ENCODE peak calls at places on chromosomes 11 and 22, in six cellular contexts. F is CD8-positive, alpha-beta T cell; V is brain microvascular endothelial cell; P is mesendoderm; N is fibroblast of lung; J is thoracic aorta. X is an unnamed sample.

GRCh38 chr11:90448280-90448679 is 225.4 kb upstream of the CHORDC1 start:
- DNase-seq in F (no peak), V (no peak), P (no peak), N (no peak), J (no peak), X (no peak)

GRCh38 chr11:9858822-9859221 is 194.9 kb downstream of the SWAP70 start:
- DNase-seq in F (no peak), V (no peak), P (peak), N (peak), J (no peak), X (no peak)

GRCh38 chr11:19980957-19981669 is 179.2 kb downstream of the DBX1 start:
- DNase-seq in F (no peak), V (peak), P (no peak), N (peak), J (no peak), X (peak)

GRCh38 chr22:49215840-49216239 is 611.8 kb downstream of the BRD1 start:
- DNase-seq in F (no peak), V (no peak), P (no peak), N (no peak), J (no peak), X (no peak)

GRCh38 chr22:40006641-40007040 is 11.9 kb downstream of the FAM83F start:
- DNase-seq in F (no peak), V (no peak), P (no peak), N (no peak), J (no peak), X (no peak)

GRCh38 chr11:128579790-128580504 is 7.4 kb downstream of the ETS1 start:
- DNase-seq in F (no peak), V (peak), P (no peak), N (no peak), J (no peak), X (no peak)

GRCh38 chr11:1879941-1880720 is 11.6 kb downstream of the PRR33 start:
- DNase-seq in F (no peak), V (no peak), P (no peak), N (peak), J (no peak), X (no peak)

GRCh38 chr11:46421257-46421880 is 29.8 kb upstream of the CHRM4 start:
- DNase-seq in F (no peak), V (no peak), P (no peak), N (no peak), J (no peak), X (no peak)

GRCh38 chr22:18024956-18025720 is 777 bp upstream of the MICAL3 start:
- DNase-seq in F (no peak), V (no peak), P (no peak), N (no peak), J (no peak), X (no peak)

GRCh38 chr11:2535673-2536439 is 91.0 kb downstream of the KCNQ1 start:
- DNase-seq in F (no peak), V (no peak), P (no peak), N (no peak), J (no peak), X (no peak)

GRCh38 chr11:2769779-2770555 is 70.2 kb upstream of the KCNQ1OT1 start:
- DNase-seq in F (no peak), V (no peak), P (no peak), N (no peak), J (no peak), X (no peak)

GRCh38 chr11:94740083-94740974 is 27.8 kb upstream of the AMOTL1 start:
- DNase-seq in F (no peak), V (no peak), P (peak), N (no peak), J (peak), X (no peak)

GRCh38 chr11:92667446-92668165 is 301.8 kb upstream of the MTNR1B start:
- DNase-seq in F (no peak), V (no peak), P (peak), N (no peak), J (no peak), X (no peak)

GRCh38 chr11:77244277-77245014 is 57.0 kb downstream of the GDPD4 start:
- DNase-seq in F (no peak), V (peak), P (no peak), N (peak), J (no peak), X (no peak)

GRCh38 chr11:77654770-77655434 is 17.3 kb upstream of the CLNS1A start:
- DNase-seq in F (no peak), V (no peak), P (peak), N (peak), J (no peak), X (no peak)

GRCh38 chr11:120858740-120859139 is 165.2 kb upstream of the TBCEL start:
- DNase-seq in F (no peak), V (peak), P (peak), N (peak), J (no peak), X (no peak)

GRCh38 chr11:78023426-78023825 is 350 bp upstream of the KCTD14 start:
- DNase-seq in F (no peak), V (no peak), P (no peak), N (no peak), J (no peak), X (no peak)

GRCh38 chr11:66906077-66906929 is 49.4 kb downstream of the LRFN4 start:
- DNase-seq in F (no peak), V (peak), P (no peak), N (peak), J (no peak), X (no peak)

GRCh38 chr11:116217006-116217405 is 555.8 kb downstream of the BUD13 start:
- DNase-seq in F (peak), V (peak), P (peak), N (peak), J (no peak), X (no peak)

GRCh38 chr22:49692499-49693225 is 135.0 kb downstream of the BRD1 start:
- DNase-seq in F (no peak), V (no peak), P (no peak), N (no peak), J (no peak), X (no peak)

GRCh38 chr11:65429069-65429681 is 6.6 kb downstream of the NEAT1 start:
- DNase-seq in F (no peak), V (peak), P (peak), N (peak), J (no peak), X (no peak)

GRCh38 chr11:65604258-65604657 is 8.7 kb upstream of the KCNK7 start:
- DNase-seq in F (no peak), V (no peak), P (no peak), N (no peak), J (no peak), X (no peak)

GRCh38 chr11:66267379-66268209 is 845 bp upstream of the RAB1B start:
- DNase-seq in F (peak), V (peak), P (peak), N (peak), J (peak), X (peak)

GRCh38 chr11:32121012-32121411 is 30.1 kb downstream of the RCN1 start:
- DNase-seq in F (no peak), V (no peak), P (no peak), N (no peak), J (no peak), X (no peak)

GRCh38 chr22:29664731-29665130 is 55.1 kb upstream of the CABP7 start:
- DNase-seq in F (no peak), V (no peak), P (no peak), N (peak), J (no peak), X (no peak)

GRCh38 chr11:7688238-7688826 is 15.0 kb upstream of the CYB5R2 start:
- DNase-seq in F (no peak), V (no peak), P (peak), N (peak), J (no peak), X (no peak)

GRCh38 chr22:24694971-24695928 is 79.3 kb downstream of the PIWIL3 start:
- DNase-seq in F (no peak), V (no peak), P (no peak), N (no peak), J (no peak), X (no peak)

GRCh38 chr22:46958649-46959048 is 196.2 kb downstream of the TBC1D22A start:
- DNase-seq in F (no peak), V (no peak), P (no peak), N (no peak), J (no peak), X (no peak)

GRCh38 chr11:75276696-75277095 is 36.1 kb downstream of the TPBGL start:
- DNase-seq in F (no peak), V (no peak), P (no peak), N (no peak), J (no peak), X (no peak)

DNA sequence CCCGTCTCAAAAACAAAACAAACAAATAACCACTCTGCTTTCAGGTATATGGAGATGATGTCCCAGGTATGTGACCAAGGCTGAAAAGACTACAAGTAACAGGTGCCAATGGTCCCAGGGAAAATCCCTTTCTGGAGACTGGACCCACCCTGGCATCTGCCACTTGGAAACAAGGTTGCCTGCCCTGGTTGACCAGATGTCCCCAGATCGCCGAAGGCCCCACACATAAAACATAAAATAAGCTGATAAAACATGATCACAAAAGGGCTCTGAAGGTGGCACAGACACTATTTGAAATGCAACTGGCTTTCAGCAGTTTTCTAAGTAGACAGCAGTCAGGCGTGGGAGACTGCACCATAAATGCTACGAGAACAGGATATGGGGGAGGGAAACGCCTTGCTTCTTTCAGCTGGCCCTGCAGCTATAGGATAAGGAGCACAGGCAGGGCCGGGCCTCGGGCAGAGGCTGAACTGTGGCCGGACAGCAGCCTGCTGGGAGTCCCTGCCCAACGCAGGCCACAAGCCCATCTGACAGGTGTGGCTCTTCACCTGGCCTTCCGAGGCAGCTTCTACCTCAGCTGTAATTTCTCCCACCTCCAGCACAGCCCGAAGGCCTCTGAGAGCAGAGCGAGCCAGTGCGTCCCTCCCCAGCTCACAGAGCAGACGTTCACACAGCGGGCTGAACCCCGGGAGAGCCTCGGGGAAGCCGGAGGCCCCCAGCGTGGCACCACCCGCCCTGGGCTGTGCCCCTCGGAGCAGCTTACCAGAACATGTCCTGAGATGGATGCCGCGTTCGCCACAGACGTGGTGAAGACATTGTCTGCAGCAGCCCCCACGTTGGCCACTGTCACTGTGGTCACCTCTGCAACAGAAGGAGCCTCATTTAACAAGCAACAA is 4.0 kb downstream of the DEAF1 start:
- DNase-seq in F (no peak), V (no peak), P (no peak), N (no peak), J (no peak), X (no peak)
- H3K27ac ChIP-seq in F (no peak), V (no peak), P (no peak), N (no peak), J (no peak), X (no peak)

GRCh38 chr22:19520007-19520406 is 4.2 kb downstream of the CLDN5 start:
- DNase-seq in F (no peak), V (no peak), P (no peak), N (no peak), J (no peak), X (no peak)

GRCh38 chr22:19520566-19521305 is 3.5 kb downstream of the CLDN5 start:
- DNase-seq in F (no peak), V (no peak), P (no peak), N (no peak), J (no peak), X (no peak)

GRCh38 chr22:19517919-19518567 is 6.2 kb downstream of the CLDN5 start:
- DNase-seq in F (no peak), V (no peak), P (no peak), N (no peak), J (no peak), X (no peak)

GRCh38 chr22:19518568-19519030 is 5.6 kb downstream of the CLDN5 start:
- DNase-seq in F (no peak), V (no peak), P (no peak), N (no peak), J (no peak), X (no peak)

DNA sequence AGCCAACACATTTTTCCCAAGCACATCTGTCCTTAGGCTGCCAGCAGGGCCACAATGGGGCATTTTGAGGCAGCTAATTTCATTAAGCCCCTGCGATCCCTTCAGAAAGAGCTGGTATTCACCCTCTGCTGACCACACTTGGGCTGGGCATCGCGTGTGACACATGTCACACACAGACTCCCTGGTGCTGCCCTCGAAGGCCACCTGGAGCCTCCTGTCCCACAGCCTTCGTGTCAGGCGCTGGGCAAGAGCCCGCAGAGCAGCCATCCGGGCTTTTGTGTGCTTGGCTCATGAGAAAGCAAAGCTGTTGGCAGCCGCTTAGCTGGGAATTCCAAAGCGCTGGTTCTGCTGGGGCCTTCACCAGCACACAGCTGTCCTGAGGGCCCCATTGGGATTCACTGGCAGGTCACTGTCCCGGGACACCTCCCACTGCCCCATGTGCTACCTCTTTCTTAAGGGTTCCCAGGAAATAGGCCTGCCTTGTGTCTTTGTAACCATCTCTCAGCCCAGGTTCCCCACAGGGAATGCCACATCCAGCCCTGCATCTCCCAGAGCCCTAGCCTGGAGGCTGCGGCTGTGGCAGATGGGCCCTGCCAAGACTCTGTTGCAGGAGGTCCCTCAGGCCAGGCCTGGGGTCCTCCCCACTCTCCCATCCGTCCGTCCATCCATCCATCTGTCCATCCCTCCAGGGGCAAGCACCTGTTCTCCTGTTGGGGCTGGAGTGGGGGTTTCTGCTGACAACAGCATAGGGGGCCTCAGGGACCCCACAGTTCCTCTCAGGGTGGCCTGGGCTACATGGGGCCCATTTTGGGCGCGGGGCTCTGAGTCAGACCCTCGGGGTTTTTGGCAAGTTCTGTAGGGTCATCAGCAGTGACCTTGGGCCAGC is 4.9 kb downstream of the CLDN5 start:
- DNase-seq in F (no peak), V (no peak), P (no peak), N (no peak), J (no peak), X (no peak)
- H3K27ac ChIP-seq in F (no peak), V (no peak), P (no peak), N (no peak), J (no peak), X (no peak)

GRCh38 chr11:118705111-118705741 is 25.8 kb upstream of the TREH start:
- DNase-seq in F (peak), V (no peak), P (no peak), N (no peak), J (no peak), X (no peak)

GRCh38 chr11:118706546-118706825 is 27.0 kb upstream of the TREH start:
- DNase-seq in F (no peak), V (no peak), P (no peak), N (no peak), J (no peak), X (no peak)

GRCh38 chr11:118703563-118704106 is 24.2 kb upstream of the TREH start:
- DNase-seq in F (no peak), V (no peak), P (no peak), N (no peak), J (no peak), X (no peak)

GRCh38 chr11:118708296-118708695 is 28.8 kb upstream of the TREH start:
- DNase-seq in F (no peak), V (no peak), P (no peak), N (no peak), J (no peak), X (no peak)

DNA sequence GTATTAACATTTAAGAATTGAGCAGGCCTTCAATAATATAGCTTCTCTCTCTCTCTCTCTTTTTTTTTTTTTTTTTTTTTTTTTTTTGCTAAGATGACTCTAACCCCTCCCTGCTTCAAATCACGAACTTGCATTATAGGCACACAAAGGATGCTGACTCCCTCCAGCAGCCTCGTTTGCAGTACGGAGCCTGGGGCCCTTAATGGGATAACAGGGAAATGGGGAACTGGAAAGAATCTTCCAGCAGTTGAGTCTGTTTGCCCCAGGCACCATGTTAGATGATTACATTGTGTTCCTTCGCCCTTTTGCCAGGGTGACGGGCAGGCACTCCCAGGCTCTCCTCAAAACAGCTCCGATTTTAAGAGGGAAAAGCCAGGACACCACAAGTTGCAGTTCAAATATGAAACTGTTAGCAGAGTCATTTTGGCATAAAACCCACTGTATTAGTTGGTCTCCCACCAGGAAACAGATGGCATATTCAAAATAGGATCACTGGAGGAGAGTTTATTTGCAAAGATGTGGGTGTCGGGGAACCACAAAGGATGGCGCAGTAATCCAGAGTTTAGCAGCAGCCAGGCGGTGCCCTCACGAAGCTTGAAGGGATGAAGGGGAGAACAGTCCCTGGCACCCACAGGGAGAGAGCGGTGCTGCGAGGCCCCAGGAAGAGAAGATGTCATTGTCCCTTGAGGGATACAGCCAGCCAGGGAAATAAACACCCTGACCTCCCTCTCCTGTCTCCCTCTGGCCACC is 26.5 kb upstream of the TREH start:
- DNase-seq in F (no peak), V (no peak), P (peak), N (no peak), J (no peak), X (no peak)
- H3K27ac ChIP-seq in F (peak), V (no peak), P (no peak), N (no peak), J (no peak), X (no peak)

DNA sequence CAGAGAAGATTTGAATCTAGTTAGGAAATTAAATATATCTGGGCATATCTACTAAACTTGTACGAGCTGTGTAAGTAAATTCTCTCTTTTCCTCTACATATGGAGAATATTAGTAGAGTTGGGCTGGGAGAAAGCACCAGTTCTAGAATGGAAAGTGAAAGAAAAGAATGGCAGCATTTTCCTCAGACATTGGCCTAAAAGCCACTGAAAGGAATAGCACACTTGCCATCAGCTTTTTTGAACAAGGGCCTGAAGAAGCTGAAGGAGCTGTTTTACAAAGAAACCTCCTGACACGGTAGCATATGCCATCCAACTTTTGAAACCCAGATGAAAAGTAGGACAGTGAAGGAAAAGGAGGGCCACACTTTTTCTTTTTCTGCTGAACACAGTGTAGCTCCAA is 1563.7 kb upstream of the TENM4 start:
- DNase-seq in F (no peak), V (no peak), P (no peak), N (no peak), J (no peak), X (no peak)
- H3K27ac ChIP-seq in F (no peak), V (no peak), P (no peak), N (peak), J (no peak), X (no peak)

DNA sequence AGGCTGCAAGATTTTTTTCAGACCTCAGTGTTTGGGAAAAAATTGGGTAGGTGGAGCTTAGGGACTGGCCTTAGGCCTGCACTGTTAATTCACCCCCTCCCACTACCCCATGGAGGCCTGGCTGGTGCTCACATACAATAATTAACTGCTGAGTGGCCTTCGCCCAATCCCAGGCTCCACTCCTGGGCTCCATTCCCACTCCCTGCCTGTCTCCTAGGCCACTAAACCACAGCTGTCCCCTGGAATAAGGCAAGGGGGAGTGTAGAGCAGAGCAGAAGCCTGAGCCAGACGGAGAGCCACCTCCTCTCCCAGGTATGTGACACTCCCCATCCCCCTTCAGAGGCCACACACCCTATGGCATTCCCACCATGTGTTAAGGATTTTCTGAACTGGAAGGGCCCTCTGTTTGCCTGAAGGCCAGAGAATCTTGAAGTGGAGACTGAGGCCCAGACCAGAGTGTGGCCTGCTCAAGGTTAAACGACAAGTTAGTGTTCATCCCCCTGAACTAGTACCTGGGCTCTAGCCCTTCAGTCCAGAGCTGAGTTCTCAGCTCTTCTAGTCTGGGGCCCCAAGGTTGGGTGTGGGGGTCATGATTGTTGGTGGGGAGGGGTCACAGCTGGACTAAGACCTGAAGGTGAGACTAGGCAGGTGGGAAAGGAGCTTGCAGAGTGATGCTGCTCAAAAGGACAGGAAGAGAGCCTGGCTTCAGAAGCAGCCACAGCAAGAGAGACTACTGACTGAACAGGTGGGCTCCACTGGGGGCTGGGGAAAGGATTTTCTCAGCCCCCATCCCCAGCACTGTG is 2.3 kb upstream of the FOLR1 start:
- DNase-seq in F (no peak), V (no peak), P (peak), N (peak), J (no peak), X (no peak)
- H3K27ac ChIP-seq in F (no peak), V (no peak), P (no peak), N (no peak), J (no peak), X (no peak)

GRCh38 chr11:96114178-96115070 is 190.5 kb upstream of the MTMR2 start:
- DNase-seq in F (no peak), V (no peak), P (no peak), N (no peak), J (no peak), X (no peak)
- H3K27ac ChIP-seq in F (no peak), V (no peak), P (no peak), N (no peak), J (peak), X (no peak)

X was measured in AG04450.